ENCODE peak calls at places on chromosomes 2 and 18, in five cellular contexts. T is K562, K is suprapubic skin, F is HepG2, I is transverse colon. N is an unnamed sample. For H3K4me1, the result is how much of the 10 kb centered on the place peaks cover.

GRCh38 chr2:238912228-238912915 is 64.5 kb downstream of the TWIST2 start:
- DNase-seq in F (no peak), T (no peak), K (peak), I (no peak), N (peak)

GRCh38 chr18:32896781-32897547 is 124.1 kb upstream of the KLHL14 start:
- DNase-seq in I (no peak), T (no peak), K (no peak), F (no peak), N (no peak)

GRCh38 chr2:10584843-10585475 is 104.8 kb downstream of the NOL10 start:
- DNase-seq in I (no peak), F (peak), K (no peak), T (no peak), N (no peak)

GRCh38 chr2:216694201-216694825 is 1.0 kb downstream of the IGFBP5 start:
- DNase-seq in F (no peak), K (no peak), I (peak), T (no peak), N (no peak)

GRCh38 chr2:9247786-9248185 is 41.2 kb downstream of the ASAP2 start:
- DNase-seq in F (peak), K (no peak), T (no peak), I (peak), N (no peak)

GRCh38 chr18:2997846-2998599 is 14.9 kb downstream of the LPIN2 start:
- DNase-seq in K (no peak), T (no peak), F (no peak), I (no peak), N (no peak)

GRCh38 chr18:23658296-23658695 is 4.4 kb downstream of the ANKRD29 start:
- DNase-seq in T (no peak), K (no peak), F (no peak), I (no peak), N (no peak)

GRCh38 chr2:24546668-24547067 is 55.6 kb downstream of the NCOA1 start:
- DNase-seq in K (no peak), F (no peak), I (no peak), T (no peak), N (no peak)

GRCh38 chr2:191748528-191749180 is 70.7 kb downstream of the NABP1 start:
- DNase-seq in I (no peak), K (no peak), F (no peak), T (no peak), N (no peak)

GRCh38 chr18:50507120-50507590 is 52.7 kb upstream of the MAPK4 start:
- DNase-seq in K (no peak), I (peak), T (peak), F (peak), N (no peak)

GRCh38 chr18:74994502-74995403 is 214.2 kb downstream of the PTGR3 start:
- DNase-seq in T (no peak), F (no peak), I (peak), K (no peak), N (no peak)

GRCh38 chr2:108377411-108377810 is 343 bp upstream of the SULT1C4 start:
- DNase-seq in F (peak), T (no peak), I (no peak), K (no peak), N (no peak)

GRCh38 chr2:202064206-202064880 is 8.7 kb upstream of the KIAA2012 start:
- DNase-seq in F (no peak), K (no peak), I (no peak), T (no peak), N (no peak)

GRCh38 chr2:96533292-96534073 is 3.1 kb upstream of the ARID5A start:
- DNase-seq in T (no peak), F (no peak), K (peak), I (peak), N (peak)

GRCh38 chr18:35605686-35606417 is 24.3 kb downstream of the GALNT1 start:
- DNase-seq in F (no peak), T (no peak), K (no peak), I (no peak), N (no peak)

GRCh38 chr18:45760443-45761036 is 36.6 kb downstream of the SLC14A1 start:
- DNase-seq in I (no peak), T (peak), F (no peak), K (no peak), N (no peak)

GRCh38 chr2:237686659-237687136 is 59.3 kb downstream of the LRRFIP1 start:
- DNase-seq in T (no peak), I (no peak), F (peak), K (peak), N (peak)
- TF ChIP-seq POLR2AphosphoS5 in T (no peak), I (no peak), F (no peak), K (no peak), N (no peak)

GRCh38 chr18:76429262-76430126 is 65.5 kb downstream of the ZNF516 start:
- DNase-seq in K (no peak), I (no peak), F (no peak), T (no peak), N (peak)
- TF ChIP-seq POLR2A in K (no peak), I (no peak), F (no peak), T (no peak), N (no peak)

GRCh38 chr2:218161639-218162038 is 5.1 kb downstream of the CXCR1 start:
- DNase-seq in T (no peak), I (no peak), F (no peak), K (no peak), N (no peak)
- H3K4me1 ChIP-seq in T (under half), I (under half), F (under half), K (under half), N (under half)

GRCh38 chr2:240585681-240586197 is 795 bp upstream of the CAPN10 start:
- DNase-seq in I (no peak), K (no peak), T (no peak), F (no peak), N (peak)

GRCh38 chr2:240583774-240584173 is 2.8 kb upstream of the CAPN10 start:
- DNase-seq in F (no peak), I (no peak), T (no peak), K (no peak), N (peak)

GRCh38 chr2:240586198-240586918 is at the start of gene CAPN10:
- DNase-seq in I (peak), F (peak), T (peak), K (peak), N (peak)

GRCh38 chr2:240584486-240585031 is 2.0 kb upstream of the CAPN10 start:
- DNase-seq in F (peak), T (peak), I (peak), K (no peak), N (peak)

DNA sequence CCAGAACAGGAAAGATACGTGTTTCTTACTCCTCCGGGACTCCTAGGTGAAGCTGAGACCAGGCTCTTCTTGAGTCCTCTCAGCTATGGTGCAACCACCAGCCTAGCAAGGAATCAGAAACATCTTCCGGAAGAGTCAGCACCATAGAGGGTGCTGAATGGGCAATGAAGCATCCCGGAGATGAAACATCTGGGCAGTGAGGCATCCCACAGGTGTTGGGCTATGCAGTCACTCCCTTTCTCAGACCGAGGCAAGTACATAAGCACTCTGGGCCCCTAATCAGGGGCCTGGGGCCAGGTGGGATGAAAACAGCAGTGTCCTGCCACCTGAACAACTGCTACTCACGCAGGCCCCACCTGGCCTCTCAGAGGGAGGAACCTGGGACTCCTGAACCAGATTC is 1.4 kb upstream of the CAPN10 start:
- DNase-seq in T (no peak), F (no peak), I (peak), K (no peak), N (peak)
- TF ChIP-seq POLR2AphosphoS5 in T (no peak), F (no peak), I (no peak), K (no peak), N (no peak)

GRCh38 chr2:233201271-233202013 is 50.0 kb upstream of the ATG16L1 start:
- DNase-seq in F (no peak), I (no peak), K (no peak), T (no peak), N (no peak)

GRCh38 chr2:233203060-233203459 is 48.4 kb upstream of the ATG16L1 start:
- DNase-seq in I (no peak), F (no peak), K (no peak), T (no peak), N (no peak)

GRCh38 chr2:233208382-233209116 is 42.9 kb upstream of the ATG16L1 start:
- DNase-seq in T (no peak), K (no peak), F (peak), I (no peak), N (peak)

GRCh38 chr2:233202531-233202944 is 48.9 kb upstream of the ATG16L1 start:
- DNase-seq in F (no peak), K (no peak), T (no peak), I (no peak), N (no peak)

DNA sequence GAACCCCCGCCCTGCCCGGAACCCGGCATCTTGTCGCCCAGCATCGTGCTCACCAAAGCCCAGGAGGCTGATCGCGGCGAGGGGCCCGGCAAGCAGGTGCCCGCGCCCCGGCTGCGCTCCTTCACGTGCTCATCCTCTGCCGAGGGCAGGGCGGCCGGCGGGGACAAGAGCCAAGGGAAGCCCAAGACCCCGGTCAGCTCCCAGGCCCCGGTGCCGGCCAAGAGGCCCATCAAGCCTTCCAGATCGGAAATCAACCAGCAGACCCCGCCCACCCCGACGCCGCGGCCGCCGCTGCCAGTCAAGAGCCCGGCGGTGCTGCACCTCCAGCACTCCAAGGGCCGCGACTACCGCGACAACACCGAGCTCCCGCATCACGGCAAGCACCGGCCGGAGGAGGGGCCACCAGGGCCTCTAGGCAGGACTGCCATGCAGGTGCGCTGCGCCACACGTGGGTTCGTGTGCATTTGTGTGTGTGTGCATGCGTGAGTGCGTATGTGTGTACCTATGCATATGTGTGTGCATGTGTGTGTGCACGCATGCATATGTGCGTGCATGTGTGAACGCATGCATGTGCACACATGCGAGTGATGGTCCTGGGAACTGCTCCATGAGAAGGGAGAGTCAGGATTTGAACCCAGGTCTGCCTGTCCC is 47.1 kb upstream of the ATG16L1 start:
- DNase-seq in I (no peak), T (no peak), K (no peak), F (no peak), N (no peak)
- TF ChIP-seq POLR2A in I (no peak), T (no peak), K (no peak), F (no peak), N (no peak)

DNA sequence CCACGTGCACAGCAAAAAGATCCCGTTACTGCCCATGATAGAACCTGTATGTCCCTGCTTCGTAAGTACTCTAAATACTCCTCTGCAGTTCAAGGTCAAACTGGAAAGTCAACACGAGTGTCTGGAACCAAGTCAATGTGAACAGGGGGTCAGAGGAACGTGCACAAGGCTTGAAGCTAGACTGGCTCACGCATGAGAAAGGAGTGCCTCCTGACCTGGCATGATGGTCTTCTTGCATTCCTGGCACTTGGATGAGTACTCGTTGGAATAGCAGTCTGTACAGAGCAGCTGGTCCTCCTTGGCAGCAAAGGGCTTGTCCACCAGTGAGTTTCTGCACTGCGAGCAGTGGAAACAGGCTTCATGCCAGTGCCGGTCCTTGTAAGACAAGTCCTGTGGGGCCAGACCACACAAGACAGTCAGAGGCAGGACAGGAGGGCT is 25.5 kb downstream of the FHL2 start:
- DNase-seq in F (peak), K (no peak), T (no peak), I (peak), N (no peak)
- H3K4me1 ChIP-seq in F (under half), K (half or more), T (under half), I (under half), N (under half)

GRCh38 chr2:99512081-99512480 is 22.3 kb upstream of the REV1 start:
- DNase-seq in F (no peak), I (no peak), T (no peak), K (no peak), N (no peak)
- TF ChIP-seq POLR2AphosphoS5 in F (no peak), I (peak), T (no peak), K (no peak), N (no peak)

GRCh38 chr2:86622878-86623548 is 652 bp downstream of the RNF103 start:
- DNase-seq in T (peak), I (peak), F (no peak), K (peak), N (peak)
- TF ChIP-seq POLR2A in T (no peak), I (no peak), F (no peak), K (no peak), N (no peak)